ENCODE peak calls at places on chromosomes 5 and 9, in five cellular contexts. M, X, A, V and O are unnamed samples.

GRCh38 chr9:14006586-14007198 is 307.2 kb downstream of the NFIB start:
- DNase-seq in V (no peak), A (no peak), X (no peak), M (peak; percentile 42), O (no peak)

GRCh38 chr9:105243015-105243686 is 1.3 kb upstream of the SLC44A1 start:
- DNase-seq in A (no peak), V (peak; percentile 80), X (peak; percentile 49), M (no peak), O (no peak)

GRCh38 chr5:109410389-109411174 is 808 bp upstream of the PJA2 start:
- DNase-seq in A (peak; percentile 60), M (peak; percentile 79), X (peak; percentile 75), V (peak; percentile 96), O (peak; percentile 82)

GRCh38 chr9:764105-764524 is 77.4 kb upstream of the DMRT1 start:
- DNase-seq in M (peak; percentile 42), A (peak; percentile 64), X (peak; percentile 56), V (peak; percentile 84), O (peak; percentile 90)

GRCh38 chr9:5578698-5579085 is 50.2 kb upstream of the RIC1 start:
- DNase-seq in M (no peak), X (no peak), A (no peak), V (no peak), O (no peak)

GRCh38 chr5:39580702-39581498 is 156.1 kb upstream of the DAB2 start:
- DNase-seq in M (no peak), A (no peak), V (peak; percentile 49), X (peak; percentile 37), O (no peak)

GRCh38 chr5:149837680-149838269 is 106.8 kb downstream of the PDE6A start:
- DNase-seq in M (peak; percentile 46), X (peak; percentile 68), V (peak; percentile 77), A (peak; percentile 78), O (peak; percentile 88)

GRCh38 chr5:150616024-150616470 is 24.4 kb upstream of the SYNPO start:
- DNase-seq in V (no peak), M (no peak), A (no peak), X (no peak), O (no peak)

GRCh38 chr5:93017854-93018253 is 563.2 kb downstream of the NR2F1-AS1 start:
- DNase-seq in X (peak; percentile 81), M (no peak), V (peak; percentile 44), A (no peak), O (no peak)

GRCh38 chr5:84430079-84430478 is 45.4 kb upstream of the EDIL3 start:
- DNase-seq in M (no peak), X (no peak), A (no peak), V (no peak), O (no peak)

GRCh38 chr9:121510766-121511555 is 11.3 kb upstream of the GGTA1 start:
- DNase-seq in V (no peak), M (no peak), A (no peak), X (peak; percentile 29), O (no peak)

GRCh38 chr5:164296603-164297080 is 791.2 kb downstream of the MAT2B start:
- DNase-seq in V (peak; percentile 22), X (peak; percentile 18), A (peak; percentile 68), M (peak; percentile 88), O (peak; percentile 78)

GRCh38 chr9:93114984-93115335 is 18.9 kb downstream of the CARD19 start:
- DNase-seq in X (no peak), M (no peak), V (no peak), A (no peak), O (no peak)

GRCh38 chr9:112112941-112113399 is 62.1 kb downstream of the SUSD1 start:
- DNase-seq in V (no peak), X (no peak), M (no peak), A (peak; percentile 52), O (peak; percentile 69)

GRCh38 chr9:88757406-88758010 is 222.5 kb downstream of the NXNL2 start:
- DNase-seq in X (peak; percentile 22), A (no peak), V (no peak), M (no peak), O (no peak)

GRCh38 chr9:98226516-98226915 is 28.9 kb downstream of the TBC1D2 start:
- DNase-seq in X (peak; percentile 57), A (no peak), V (peak; percentile 62), M (no peak), O (no peak)

GRCh38 chr9:15404171-15404570 is 18.5 kb upstream of the SNAPC3 start:
- DNase-seq in A (no peak), V (no peak), X (no peak), M (no peak), O (no peak)

GRCh38 chr9:72309366-72310133 is 55.5 kb downstream of the ZFAND5 start:
- DNase-seq in A (no peak), X (no peak), V (peak; percentile 4), M (no peak), O (no peak)

GRCh38 chr5:142012792-142013388 is at the start of gene GNPDA1:
- DNase-seq in V (peak; percentile 71), X (peak; percentile 72), A (peak; percentile 76), M (no peak), O (peak; percentile 71)
- H2BK15ac ChIP-seq in V (peak within 1 kb of the TSS; percentile 94), X (peak within 1 kb of the TSS; percentile 68), A (no peak within 1 kb of the TSS), M (peak within 1 kb of the TSS; percentile 3), O (no peak within 1 kb of the TSS)

GRCh38 chr5:172427202-172427601 is 27.1 kb downstream of the SH3PXD2B start:
- DNase-seq in X (no peak), V (no peak), A (no peak), M (no peak), O (no peak)

GRCh38 chr5:172426086-172426485 is 28.2 kb downstream of the SH3PXD2B start:
- DNase-seq in X (no peak), A (no peak), V (no peak), M (no peak), O (no peak)

GRCh38 chr5:172423379-172424110 is 30.8 kb downstream of the SH3PXD2B start:
- DNase-seq in X (no peak), A (no peak), V (no peak), M (no peak), O (no peak)

GRCh38 chr5:172424111-172424490 is 30.2 kb downstream of the SH3PXD2B start:
- DNase-seq in M (no peak), X (no peak), V (no peak), A (no peak), O (no peak)

DNA sequence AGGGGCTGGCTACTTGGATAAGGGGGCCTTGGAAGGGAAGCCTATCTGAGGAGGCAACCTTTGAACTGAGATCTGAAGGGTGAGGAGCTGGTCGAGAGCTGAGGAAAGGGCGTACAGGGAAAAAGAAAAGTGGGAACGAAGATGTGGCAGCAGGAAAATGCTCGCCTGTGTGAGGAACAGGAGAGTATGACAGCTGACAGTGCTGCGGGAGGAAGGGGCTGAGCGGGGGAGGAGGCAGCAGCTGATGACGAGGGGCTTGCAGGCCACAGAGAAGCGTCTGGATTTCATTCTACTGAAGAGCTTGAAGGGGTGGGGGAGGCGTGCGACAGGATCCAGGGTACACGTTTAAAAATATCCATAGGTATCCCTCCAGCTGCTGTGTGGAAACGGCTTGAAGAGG is 28.9 kb downstream of the SH3PXD2B start:
- DNase-seq in M (no peak), A (no peak), X (no peak), V (no peak), O (no peak)
- H3K4me1 ChIP-seq in M (peaks cover 11% of the 10 kb centered on the region), A (no peaks in the 10 kb centered on the region), X (peaks cover 31% of the 10 kb centered on the region), V (peaks cover 11% of the 10 kb centered on the region), O (no peaks in the 10 kb centered on the region)

DNA sequence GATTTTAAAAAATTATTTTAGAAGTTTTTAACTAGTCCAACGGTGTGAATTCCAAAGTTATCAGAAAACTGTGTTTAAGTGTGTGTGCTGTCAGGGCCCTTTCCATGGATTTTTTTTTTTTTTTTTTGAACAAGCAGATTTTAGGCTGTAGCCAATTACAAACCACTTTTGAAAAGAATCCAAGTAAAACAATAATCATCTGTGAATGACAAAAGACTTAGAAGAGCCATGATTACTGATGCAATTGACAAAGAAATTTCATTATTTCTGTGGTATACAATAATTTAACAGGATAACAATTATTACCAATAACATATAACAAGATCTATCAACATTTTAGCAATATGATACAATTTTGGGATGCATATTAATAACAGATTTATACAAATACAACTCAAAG is 16.2 kb upstream of the PAIP1 start:
- DNase-seq in M (no peak), V (no peak), X (peak; percentile 43), A (no peak), O (no peak)
- H2AFZ ChIP-seq in M (no peak overlapping the region), V (no peak overlapping the region), X (no peak overlapping the region), A (no peak overlapping the region), O (no peak overlapping the region)

DNA sequence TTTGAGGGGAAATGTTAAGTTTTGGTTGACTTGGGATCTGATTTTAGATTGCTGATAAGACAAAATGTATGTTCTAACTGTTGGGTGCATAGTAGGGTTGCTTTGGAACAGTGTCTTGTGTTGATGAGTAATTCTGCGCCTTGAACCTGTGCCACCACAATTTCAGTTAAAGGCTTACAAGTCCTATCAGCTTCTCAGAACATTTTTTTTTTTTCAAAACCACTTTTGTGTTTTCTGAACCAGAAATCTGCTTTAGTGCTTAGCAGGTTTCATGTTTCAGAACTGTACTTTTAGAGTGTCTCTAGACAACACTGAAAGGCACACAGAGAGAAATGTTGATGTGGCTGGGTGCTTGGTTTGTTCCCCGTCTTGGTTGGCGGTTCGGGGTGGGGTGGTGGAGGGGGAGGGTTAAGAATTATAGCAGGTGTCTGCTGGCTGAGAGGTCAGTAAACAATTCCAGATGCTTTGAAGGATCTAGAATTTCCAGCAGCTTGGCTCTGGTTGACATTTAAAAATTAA is 84.6 kb downstream of the ANKRD55 start:
- DNase-seq in A (no peak), V (no peak), X (no peak), M (no peak), O (no peak)
- H2BK15ac ChIP-seq in A (no peak overlapping the region), V (no peak overlapping the region), X (no peak overlapping the region), M (no peak overlapping the region), O (no peak overlapping the region)

DNA sequence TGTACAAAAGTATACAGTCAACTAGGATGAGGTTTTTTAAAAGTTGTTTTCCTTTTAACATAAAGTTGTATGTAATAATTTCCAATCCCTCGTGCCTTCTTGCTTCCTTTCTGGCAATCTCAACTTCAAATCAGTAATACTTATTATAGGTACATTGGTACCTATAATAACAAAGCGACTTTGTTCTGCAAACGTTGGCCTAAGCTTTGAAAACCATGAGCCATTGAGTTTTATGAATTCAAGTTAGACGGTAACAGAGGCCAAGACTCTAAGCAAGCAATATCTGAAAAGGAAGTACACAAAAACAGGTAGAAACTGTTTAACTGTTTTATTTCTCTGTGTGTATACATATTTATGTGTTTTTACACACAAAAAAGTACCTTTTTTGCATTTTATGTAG is 135.2 kb upstream of the GRHPR start:
- DNase-seq in M (no peak), A (no peak), X (no peak), V (no peak), O (no peak)
- H3K4me1 ChIP-seq in M (no peaks in the 10 kb centered on the region), A (peaks cover 4% of the 10 kb centered on the region), X (peaks cover 6% of the 10 kb centered on the region), V (peaks cover 2% of the 10 kb centered on the region), O (no peaks in the 10 kb centered on the region)

DNA sequence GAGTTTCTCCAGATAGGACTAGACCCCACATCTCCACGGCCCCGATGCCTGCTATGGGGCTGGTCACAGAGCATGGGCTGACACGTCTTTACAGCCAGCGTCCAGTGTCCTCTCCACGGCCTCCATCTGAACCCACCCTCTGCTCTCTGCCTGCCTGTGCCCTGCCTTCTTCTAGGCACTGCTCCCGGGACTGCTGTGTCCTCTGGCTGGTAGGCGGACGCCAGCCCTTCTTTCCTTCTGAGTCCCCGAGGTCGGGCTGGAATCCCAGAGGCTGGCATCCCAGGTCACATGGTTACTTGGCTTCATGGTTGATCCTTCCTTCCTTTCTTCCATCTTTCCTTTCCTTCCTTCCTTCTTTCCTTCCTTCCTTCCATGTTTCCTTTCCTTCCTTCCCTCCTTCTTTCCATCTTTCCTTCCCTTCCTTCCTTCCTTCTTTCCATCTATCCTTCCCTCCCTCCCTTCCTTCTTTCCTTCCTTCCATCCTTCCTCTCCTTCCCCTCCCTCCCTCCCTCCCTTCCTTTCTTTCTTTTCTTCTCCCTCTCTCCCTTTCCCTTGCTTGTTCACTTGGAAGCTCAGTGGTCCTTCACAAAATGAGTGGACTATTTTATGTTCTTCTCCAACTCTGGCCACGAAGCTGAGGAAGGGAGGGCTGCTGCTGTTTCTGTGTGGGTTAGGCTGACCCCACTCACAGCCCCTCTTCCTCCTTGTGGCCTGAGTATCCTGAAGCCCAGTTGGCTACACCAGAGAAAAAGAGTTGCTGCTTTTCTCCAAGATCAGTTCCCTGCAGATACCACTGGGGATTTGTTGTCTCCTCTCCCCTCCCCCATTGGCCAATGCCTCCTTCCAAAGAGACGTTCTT is 66.8 kb upstream of the NEURL1B start:
- DNase-seq in A (no peak), M (no peak), X (no peak), V (no peak), O (no peak)
- H2AFZ ChIP-seq in A (no peak overlapping the region), M (peak overlapping the region; percentile 62), X (no peak overlapping the region), V (no peak overlapping the region), O (no peak overlapping the region)